ENCODE peak calls at places on chromosomes 16 and 17, in nine cellular contexts. Z is heart right ventricle; N is stomach; E is ascending aorta; T is CD8-positive, alpha-beta T cell; W is GM23338; Y is hepatocyte; U is CD4-positive, alpha-beta memory T cell; B is OCI-LY7. V is an unnamed sample.

GRCh38 chr17:146546-146945 is 9.2 kb downstream of the SCGB1C2 start:
- DNase-seq in W (no peak), Y (no peak), T (no peak), B (no peak), E (no peak), N (peak; percentile 10), U (no peak), Z (no peak), V (no peak)

GRCh38 chr16:87203060-87203656 is 114.0 kb downstream of the C16orf95 start:
- DNase-seq in E (no peak), W (peak; percentile 89), B (peak; percentile 70), N (peak; percentile 54), U (peak; percentile 5), Z (no peak), T (peak; percentile 16), Y (peak; percentile 77), V (peak; percentile 91)

GRCh38 chr17:5870231-5870953 is 199.8 kb upstream of the WSCD1 start:
- DNase-seq in Y (no peak), Z (no peak), W (no peak), T (no peak), U (no peak), E (no peak), N (no peak), B (no peak), V (no peak)

GRCh38 chr16:46859719-46860152 is 24.4 kb upstream of the GPT2 start:
- DNase-seq in B (no peak), Y (peak; percentile 56), W (peak; percentile 22), Z (no peak), U (no peak), N (peak; percentile 56), T (no peak), E (no peak), V (peak; percentile 94)

GRCh38 chr16:11630230-11631056 is 37.8 kb upstream of the SNN start:
- DNase-seq in N (no peak), E (no peak), Y (no peak), W (no peak), T (no peak), Z (no peak), U (no peak), B (no peak), V (no peak)

GRCh38 chr17:66689192-66689591 is 145.7 kb upstream of the CACNG5 start:
- DNase-seq in T (no peak), B (peak; percentile 31), E (no peak), N (no peak), Y (no peak), U (no peak), W (no peak), Z (no peak), V (no peak)

GRCh38 chr16:28297784-28298510 is 5.6 kb downstream of the SBK1 start:
- DNase-seq in Z (no peak), T (peak; percentile 22), N (no peak), Y (no peak), W (peak; percentile 27), E (no peak), U (no peak), B (no peak), V (no peak)

GRCh38 chr17:68532826-68533225 is 20.6 kb downstream of the PRKAR1A start:
- DNase-seq in U (no peak), B (no peak), Y (no peak), W (no peak), N (no peak), E (no peak), Z (no peak), T (no peak), V (no peak)

GRCh38 chr16:8958344-8958808 is 5.3 kb downstream of the USP7 start:
- DNase-seq in B (peak; percentile 33), N (no peak), T (peak; percentile 17), Y (no peak), U (no peak), E (no peak), Z (no peak), W (no peak), V (peak; percentile 84)

GRCh38 chr16:48193846-48194245 is 38.1 kb upstream of the ABCC12 start:
- DNase-seq in N (no peak), T (no peak), Y (no peak), U (no peak), B (no peak), E (no peak), W (no peak), Z (no peak), V (no peak)

GRCh38 chr16:85662976-85663830 is 25.6 kb downstream of the GINS2 start:
- DNase-seq in U (no peak), E (no peak), Y (no peak), B (no peak), W (no peak), T (no peak), Z (no peak), N (no peak), V (no peak)

GRCh38 chr16:28575446-28576109 is 21.3 kb downstream of the SULT1A2 start:
- DNase-seq in N (no peak), T (no peak), B (no peak), Z (no peak), Y (no peak), E (no peak), U (no peak), W (no peak), V (no peak)

GRCh38 chr17:63974594-63975192 is 2.0 kb upstream of the SCN4A start:
- DNase-seq in T (no peak), N (no peak), B (no peak), E (no peak), Y (no peak), Z (no peak), U (no peak), W (no peak), V (peak; percentile 49)

GRCh38 chr17:55576237-55576998 is 65.2 kb upstream of the SMIM36 start:
- DNase-seq in W (no peak), N (no peak), Z (peak; percentile 36), E (no peak), U (no peak), B (no peak), T (no peak), Y (peak; percentile 18), V (peak; percentile 90)

GRCh38 chr17:4199818-4200402 is 56.9 kb downstream of the CYB5D2 start:
- DNase-seq in Z (no peak), T (peak; percentile 43), N (no peak), B (peak; percentile 75), W (peak; percentile 84), Y (peak; percentile 69), U (peak; percentile 43), E (no peak), V (no peak)

GRCh38 chr16:69937465-69937951 is 13.6 kb upstream of the CLEC18A start:
- DNase-seq in B (no peak), E (no peak), T (no peak), Y (peak; percentile 15), N (no peak), W (peak; percentile 59), Z (no peak), U (no peak), V (no peak)

GRCh38 chr16:53864819-53865491 is 161.0 kb downstream of the FTO start:
- DNase-seq in W (no peak), N (no peak), E (no peak), Y (no peak), U (no peak), B (no peak), T (no peak), Z (no peak), V (no peak)
- H3K27ac ChIP-seq in W (peak overlapping the region; percentile 48), N (no peak overlapping the region), E (no peak overlapping the region), Y (no peak overlapping the region), U (no peak overlapping the region), B (no peak overlapping the region), T (no peak overlapping the region), Z (peak overlapping the region; percentile 10), V (peak overlapping the region; percentile 3)

DNA sequence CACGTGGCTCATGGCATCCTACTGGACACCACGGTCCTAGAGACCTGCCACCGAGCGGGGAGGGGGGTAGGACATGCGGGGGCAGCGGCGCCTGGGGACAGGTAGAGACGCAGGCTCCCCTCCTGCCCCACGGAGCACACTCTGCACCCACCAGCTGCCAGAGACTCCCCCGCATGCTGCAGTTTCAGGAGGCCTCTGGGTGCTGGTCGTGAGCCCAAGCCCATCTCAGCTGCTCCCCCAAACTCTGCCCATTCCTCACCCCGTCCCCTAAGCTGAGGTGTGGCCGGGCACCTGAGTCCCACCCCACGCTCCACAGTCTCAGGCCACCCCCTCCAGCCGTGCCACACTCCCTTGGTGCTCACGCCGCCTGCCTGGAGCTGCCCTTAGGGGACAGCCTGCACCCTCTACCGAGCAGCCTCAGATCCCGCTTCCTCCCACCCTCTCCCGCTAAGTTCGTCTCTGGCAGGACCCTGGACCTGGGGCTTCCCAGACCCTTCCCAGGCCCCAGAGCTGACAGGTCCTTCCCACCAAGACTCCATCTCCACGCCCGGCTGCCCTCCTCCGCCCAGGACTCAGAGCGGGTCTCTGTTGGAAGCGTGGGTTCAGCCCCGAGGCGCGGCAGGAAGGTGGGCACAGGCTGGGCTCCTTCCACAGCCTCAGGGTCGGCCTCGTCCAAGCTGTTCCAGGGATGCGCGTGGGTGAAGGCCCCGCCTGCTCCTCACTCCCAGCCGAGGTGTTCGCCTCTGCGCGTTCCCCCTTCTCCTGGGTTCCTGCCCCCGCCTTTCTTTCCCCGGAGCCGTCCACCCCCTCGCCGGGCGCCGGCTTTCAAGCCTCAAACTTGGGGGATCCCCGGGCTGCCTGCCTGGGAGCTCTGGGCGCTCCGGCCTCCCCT is 1.3 kb downstream of the RAB40B start:
- DNase-seq in W (peak; percentile 51), T (no peak), N (peak; percentile 34), Y (peak; percentile 41), E (no peak), Z (no peak), U (no peak), B (no peak), V (no peak)
- H3K4me3 ChIP-seq in W (peak overlapping the region; percentile 61), T (peak overlapping the region; percentile 35), N (peak overlapping the region; percentile 75), Y (peak overlapping the region; percentile 48), E (peak overlapping the region; percentile 71), Z (peak overlapping the region; percentile 58), U (peak overlapping the region; percentile 32), B (peak overlapping the region; percentile 71), V (peak overlapping the region; percentile 67)

GRCh38 chr17:9241371-9241712 is 220.0 kb downstream of the NTN1 start:
- DNase-seq in W (no peak), N (peak; percentile 28), E (no peak), T (no peak), U (no peak), Z (peak; percentile 58), B (no peak), Y (peak; percentile 45), V (no peak)

GRCh38 chr17:9242497-9242881 is 221.2 kb downstream of the NTN1 start:
- DNase-seq in E (no peak), U (no peak), B (no peak), Z (no peak), T (no peak), Y (no peak), W (no peak), N (no peak), V (no peak)

GRCh38 chr17:9242983-9243382 is 221.7 kb downstream of the NTN1 start:
- DNase-seq in U (no peak), B (no peak), W (no peak), Y (no peak), Z (no peak), N (no peak), E (no peak), T (no peak), V (no peak)

GRCh38 chr17:9241774-9242496 is 220.6 kb downstream of the NTN1 start:
- DNase-seq in E (no peak), Z (peak; percentile 26), Y (no peak), W (no peak), N (no peak), U (no peak), T (no peak), B (no peak), V (no peak)

GRCh38 chr17:9244066-9245052 is 223.0 kb downstream of the NTN1 start:
- DNase-seq in N (peak; percentile 36), T (no peak), E (no peak), W (no peak), U (no peak), Y (no peak), Z (no peak), B (no peak), V (peak; percentile 50)
- H3K27ac ChIP-seq in N (peak overlapping the region; percentile 98), T (no peak overlapping the region), E (peak overlapping the region; percentile 100), W (no peak overlapping the region), U (no peak overlapping the region), Y (no peak overlapping the region), Z (peak overlapping the region; percentile 56), B (no peak overlapping the region), V (no peak overlapping the region)

GRCh38 chr17:75634754-75635609 is 1.7 kb downstream of the SMIM5 start:
- DNase-seq in T (no peak), Z (no peak), E (no peak), W (no peak), Y (no peak), U (no peak), B (no peak), N (no peak), V (no peak)
- H3K4me3 ChIP-seq in T (no peak overlapping the region), Z (no peak overlapping the region), E (no peak overlapping the region), W (no peak overlapping the region), Y (no peak overlapping the region), U (no peak overlapping the region), B (no peak overlapping the region), N (peak overlapping the region; percentile 33), V (no peak overlapping the region)